ENCODE peak calls at places on chromosome 2, in seven cellular contexts. One of them, this sample, is unnamed.
A peak's percentile ranks its signal among the peaks of the same experiment; 100 is the strongest.

GRCh38 chr2:132757676-132758075 is 87.7 kb upstream of the LYPD1 start:
- DNase-seq in ovary: no peak
- DNase-seq in SJSA1: no peak
- DNase-seq in HCT116: no peak
- DNase-seq in CD8-positive, alpha-beta T cell: no peak
- DNase-seq in GM12878: no peak
- DNase-seq in Peyer's patch: no peak
- DNase-seq in this sample: no peak

GRCh38 chr2:11387831-11388230 is 43.4 kb upstream of the ROCK2 start:
- DNase-seq in HCT116: no peak
- DNase-seq in SJSA1: no peak
- DNase-seq in ovary: no peak
- DNase-seq in Peyer's patch: peak; percentile 30
- DNase-seq in CD8-positive, alpha-beta T cell: no peak
- DNase-seq in GM12878: no peak
- DNase-seq in this sample: no peak

GRCh38 chr2:119659601-119660342 is 19.2 kb upstream of the TMEM177 start:
- DNase-seq in HCT116: peak; percentile 22
- DNase-seq in CD8-positive, alpha-beta T cell: no peak
- DNase-seq in ovary: peak; percentile 26
- DNase-seq in GM12878: no peak
- DNase-seq in SJSA1: peak; percentile 16
- DNase-seq in Peyer's patch: peak; percentile 73
- DNase-seq in this sample: peak; percentile 76

GRCh38 chr2:136238552-136239346 is 120.8 kb upstream of the CXCR4 start:
- DNase-seq in SJSA1: peak; percentile 29
- DNase-seq in CD8-positive, alpha-beta T cell: peak; percentile 43
- DNase-seq in GM12878: peak; percentile 78
- DNase-seq in Peyer's patch: peak; percentile 76
- DNase-seq in HCT116: no peak
- DNase-seq in ovary: no peak
- DNase-seq in this sample: no peak

GRCh38 chr2:163343316-163343715 is 392.5 kb downstream of the FIGN start:
- DNase-seq in Peyer's patch: no peak
- DNase-seq in CD8-positive, alpha-beta T cell: no peak
- DNase-seq in ovary: no peak
- DNase-seq in SJSA1: no peak
- DNase-seq in HCT116: no peak
- DNase-seq in GM12878: no peak
- DNase-seq in this sample: no peak

GRCh38 chr2:73697606-73698005 is 39.5 kb downstream of the TPRKB start:
- DNase-seq in GM12878: no peak
- DNase-seq in HCT116: no peak
- DNase-seq in Peyer's patch: no peak
- DNase-seq in SJSA1: no peak
- DNase-seq in ovary: no peak
- DNase-seq in CD8-positive, alpha-beta T cell: no peak
- DNase-seq in this sample: no peak

GRCh38 chr2:147824625-147825024 is 20.2 kb upstream of the ACVR2A start:
- DNase-seq in GM12878: no peak
- DNase-seq in HCT116: no peak
- DNase-seq in ovary: no peak
- DNase-seq in CD8-positive, alpha-beta T cell: no peak
- DNase-seq in SJSA1: no peak
- DNase-seq in Peyer's patch: no peak
- DNase-seq in this sample: no peak

GRCh38 chr2:112021781-112022231 is 33.3 kb upstream of the TMEM87B start:
- DNase-seq in ovary: no peak
- DNase-seq in CD8-positive, alpha-beta T cell: no peak
- DNase-seq in SJSA1: no peak
- DNase-seq in Peyer's patch: no peak
- DNase-seq in GM12878: no peak
- DNase-seq in HCT116: no peak
- DNase-seq in this sample: no peak

GRCh38 chr2:217826505-217826904 is 176.3 kb downstream of the TNS1 start:
- DNase-seq in GM12878: no peak
- DNase-seq in ovary: no peak
- DNase-seq in Peyer's patch: no peak
- DNase-seq in CD8-positive, alpha-beta T cell: no peak
- DNase-seq in SJSA1: no peak
- DNase-seq in HCT116: no peak
- DNase-seq in this sample: no peak

GRCh38 chr2:211085056-211085680 is 528.8 kb downstream of the CPS1 start:
- DNase-seq in SJSA1: peak; percentile 1
- DNase-seq in CD8-positive, alpha-beta T cell: no peak
- DNase-seq in ovary: no peak
- DNase-seq in Peyer's patch: no peak
- DNase-seq in GM12878: no peak
- DNase-seq in HCT116: peak; percentile 44
- DNase-seq in this sample: peak; percentile 77

GRCh38 chr2:175633227-175633626 is 368.8 kb downstream of the LNPK start:
- DNase-seq in HCT116: no peak
- DNase-seq in SJSA1: no peak
- DNase-seq in GM12878: no peak
- DNase-seq in Peyer's patch: no peak
- DNase-seq in ovary: no peak
- DNase-seq in CD8-positive, alpha-beta T cell: no peak
- DNase-seq in this sample: no peak

GRCh38 chr2:69298862-69299261 is 88.2 kb downstream of the GFPT1 start:
- DNase-seq in SJSA1: peak; percentile 50
- DNase-seq in CD8-positive, alpha-beta T cell: no peak
- DNase-seq in HCT116: no peak
- DNase-seq in ovary: no peak
- DNase-seq in GM12878: no peak
- DNase-seq in Peyer's patch: no peak
- DNase-seq in this sample: no peak

GRCh38 chr2:127080226-127080940 is 26.6 kb downstream of the BIN1 start:
- DNase-seq in GM12878: no peak
- DNase-seq in SJSA1: no peak
- DNase-seq in ovary: no peak
- DNase-seq in Peyer's patch: peak; percentile 88
- DNase-seq in HCT116: no peak
- DNase-seq in CD8-positive, alpha-beta T cell: peak; percentile 34
- DNase-seq in this sample: no peak

GRCh38 chr2:127082974-127083373 is 24.0 kb downstream of the BIN1 start:
- DNase-seq in Peyer's patch: no peak
- DNase-seq in CD8-positive, alpha-beta T cell: no peak
- DNase-seq in SJSA1: no peak
- DNase-seq in HCT116: no peak
- DNase-seq in GM12878: no peak
- DNase-seq in ovary: no peak
- DNase-seq in this sample: no peak

GRCh38 chr2:127079358-127079920 is 27.5 kb downstream of the BIN1 start:
- DNase-seq in Peyer's patch: no peak
- DNase-seq in ovary: no peak
- DNase-seq in SJSA1: no peak
- DNase-seq in GM12878: no peak
- DNase-seq in CD8-positive, alpha-beta T cell: no peak
- DNase-seq in HCT116: no peak
- DNase-seq in this sample: no peak

GRCh38 chr2:127081826-127082633 is 24.9 kb downstream of the BIN1 start:
- DNase-seq in GM12878: no peak
- DNase-seq in CD8-positive, alpha-beta T cell: peak; percentile 76
- DNase-seq in ovary: no peak
- DNase-seq in SJSA1: no peak
- DNase-seq in Peyer's patch: peak; percentile 93
- DNase-seq in HCT116: no peak
- DNase-seq in this sample: peak; percentile 44

DNA sequence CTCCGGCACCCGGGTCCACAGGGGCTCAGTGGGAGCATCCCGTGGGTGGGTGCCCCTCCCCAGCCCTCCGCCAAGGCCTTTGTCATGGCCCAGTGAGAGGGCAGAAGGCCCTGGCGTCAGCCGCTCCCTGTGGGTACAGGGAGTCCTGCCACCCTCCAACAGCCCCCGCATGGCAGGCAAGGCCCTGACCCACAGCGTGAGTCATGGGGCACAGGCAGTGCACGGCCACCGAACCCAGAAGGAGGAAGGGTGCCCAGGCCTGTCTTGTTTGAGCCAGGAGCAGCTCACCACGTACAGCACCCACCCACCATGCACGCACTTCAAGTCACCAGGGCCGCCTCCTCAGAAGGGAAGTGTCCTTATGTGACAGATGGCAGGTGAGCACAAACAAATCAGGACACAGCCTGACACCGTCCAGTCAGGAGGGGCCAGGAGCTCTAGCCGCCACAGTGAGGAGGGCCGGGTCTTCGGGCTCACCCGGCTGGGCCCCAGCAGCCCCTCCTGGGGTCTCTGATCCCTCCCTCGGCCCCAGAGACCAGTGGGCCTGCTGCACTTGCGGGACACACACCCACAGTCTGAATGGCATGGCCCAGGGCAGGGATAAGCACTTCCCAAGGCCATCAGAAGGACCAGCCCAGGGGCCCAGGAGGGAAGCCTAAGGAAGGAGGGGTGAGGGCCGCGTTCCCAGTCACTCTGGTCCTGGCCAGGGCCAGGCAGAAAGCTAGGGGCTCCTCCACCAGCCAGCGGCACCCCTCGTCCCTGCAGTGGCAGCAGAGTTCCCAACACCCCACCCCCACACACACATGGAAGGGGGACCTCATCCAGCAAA is 25.8 kb downstream of the BIN1 start:
- DNase-seq in GM12878: no peak
- DNase-seq in CD8-positive, alpha-beta T cell: peak; percentile 40
- DNase-seq in SJSA1: no peak
- DNase-seq in Peyer's patch: peak; percentile 88
- DNase-seq in HCT116: no peak
- DNase-seq in ovary: no peak
- DNase-seq in this sample: no peak
- H3K4me1 ChIP-seq in GM12878: peaks cover 38% of the 10 kb centered on the region
- H3K4me1 ChIP-seq in CD8-positive, alpha-beta T cell: peaks cover 94% of the 10 kb centered on the region
- H3K4me1 ChIP-seq in SJSA1: peaks cover 85% of the 10 kb centered on the region
- H3K4me1 ChIP-seq in Peyer's patch: peaks cover 37% of the 10 kb centered on the region
- H3K4me1 ChIP-seq in HCT116: peaks cover 71% of the 10 kb centered on the region
- H3K4me1 ChIP-seq in ovary: peaks cover 32% of the 10 kb centered on the region
- H3K4me1 ChIP-seq in this sample: peaks cover 12% of the 10 kb centered on the region

GRCh38 chr2:170502400-170503135 is 212.6 kb upstream of the SP5 start:
- DNase-seq in HCT116: no peak
- DNase-seq in Peyer's patch: no peak
- DNase-seq in SJSA1: no peak
- DNase-seq in CD8-positive, alpha-beta T cell: no peak
- DNase-seq in ovary: no peak
- DNase-seq in GM12878: no peak
- DNase-seq in this sample: peak; percentile 72

GRCh38 chr2:170503563-170503962 is 211.6 kb upstream of the SP5 start:
- DNase-seq in ovary: no peak
- DNase-seq in HCT116: no peak
- DNase-seq in GM12878: no peak
- DNase-seq in Peyer's patch: no peak
- DNase-seq in CD8-positive, alpha-beta T cell: no peak
- DNase-seq in SJSA1: no peak
- DNase-seq in this sample: no peak

GRCh38 chr2:170504820-170505145 is 210.4 kb upstream of the SP5 start:
- DNase-seq in Peyer's patch: no peak
- DNase-seq in SJSA1: no peak
- DNase-seq in ovary: no peak
- DNase-seq in HCT116: no peak
- DNase-seq in CD8-positive, alpha-beta T cell: no peak
- DNase-seq in GM12878: no peak
- DNase-seq in this sample: no peak

GRCh38 chr2:170505631-170506270 is 209.4 kb upstream of the SP5 start:
- DNase-seq in CD8-positive, alpha-beta T cell: no peak
- DNase-seq in HCT116: no peak
- DNase-seq in Peyer's patch: peak; percentile 73
- DNase-seq in ovary: peak; percentile 81
- DNase-seq in GM12878: no peak
- DNase-seq in SJSA1: no peak
- DNase-seq in this sample: peak; percentile 27

GRCh38 chr2:170503971-170504819 is 210.9 kb upstream of the SP5 start:
- DNase-seq in GM12878: no peak
- DNase-seq in SJSA1: no peak
- DNase-seq in ovary: no peak
- DNase-seq in Peyer's patch: no peak
- DNase-seq in CD8-positive, alpha-beta T cell: no peak
- DNase-seq in HCT116: no peak
- DNase-seq in this sample: peak; percentile 40
- H3K4me1 ChIP-seq in GM12878: peaks cover 12% of the 10 kb centered on the region
- H3K4me1 ChIP-seq in SJSA1: no peaks in the 10 kb centered on the region
- H3K4me1 ChIP-seq in ovary: no peaks in the 10 kb centered on the region
- H3K4me1 ChIP-seq in Peyer's patch: peaks cover 4% of the 10 kb centered on the region
- H3K4me1 ChIP-seq in CD8-positive, alpha-beta T cell: peaks cover 32% of the 10 kb centered on the region
- H3K4me1 ChIP-seq in HCT116: no peaks in the 10 kb centered on the region
- H3K4me1 ChIP-seq in this sample: peaks cover 65% of the 10 kb centered on the region

DNA sequence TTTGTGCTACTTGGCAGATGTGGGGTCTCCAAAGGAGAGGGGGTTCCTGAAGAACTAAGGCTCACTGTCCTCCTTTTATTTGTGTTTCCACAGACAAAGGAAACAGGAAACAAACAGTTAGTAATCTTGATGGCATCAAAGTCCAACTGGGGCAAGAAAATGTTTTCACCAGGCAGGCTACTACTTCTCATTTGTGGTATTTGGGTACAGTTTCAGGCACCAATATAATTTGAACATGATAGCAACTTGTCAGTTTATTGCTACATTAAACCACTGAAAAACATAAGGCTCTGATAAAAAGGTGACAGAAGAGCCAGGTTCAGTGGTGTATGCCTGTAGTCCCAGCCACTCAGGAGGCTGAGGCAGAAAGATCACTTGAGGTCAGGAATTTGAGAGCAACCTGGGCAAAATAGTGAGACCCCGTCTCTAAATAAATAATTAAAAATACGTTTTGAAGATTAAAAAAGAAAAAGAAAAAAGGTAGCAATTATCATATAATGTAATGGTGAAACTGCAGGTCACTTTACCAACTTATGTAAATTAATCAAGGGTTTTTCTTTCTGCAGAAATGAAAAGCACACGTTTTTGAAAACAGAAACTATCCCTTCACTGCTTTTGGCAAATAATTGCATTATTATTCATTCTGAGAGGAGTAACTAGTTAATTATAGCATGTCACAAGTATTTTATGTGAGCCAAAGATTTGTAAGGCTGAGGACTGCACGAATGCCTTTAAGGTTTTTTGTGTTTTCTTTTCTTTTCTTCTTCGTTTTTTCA is 157.5 kb upstream of the CAVIN2 start:
- DNase-seq in ovary: no peak
- DNase-seq in CD8-positive, alpha-beta T cell: no peak
- DNase-seq in SJSA1: no peak
- DNase-seq in HCT116: no peak
- DNase-seq in Peyer's patch: no peak
- DNase-seq in GM12878: peak; percentile 40
- DNase-seq in this sample: no peak
- H3K4me1 ChIP-seq in ovary: no peaks in the 10 kb centered on the region
- H3K4me1 ChIP-seq in CD8-positive, alpha-beta T cell: no peaks in the 10 kb centered on the region
- H3K4me1 ChIP-seq in SJSA1: peaks cover 7% of the 10 kb centered on the region
- H3K4me1 ChIP-seq in HCT116: peaks cover 11% of the 10 kb centered on the region
- H3K4me1 ChIP-seq in Peyer's patch: no peaks in the 10 kb centered on the region
- H3K4me1 ChIP-seq in GM12878: peaks cover 17% of the 10 kb centered on the region
- H3K4me1 ChIP-seq in this sample: peaks cover 7% of the 10 kb centered on the region

DNA sequence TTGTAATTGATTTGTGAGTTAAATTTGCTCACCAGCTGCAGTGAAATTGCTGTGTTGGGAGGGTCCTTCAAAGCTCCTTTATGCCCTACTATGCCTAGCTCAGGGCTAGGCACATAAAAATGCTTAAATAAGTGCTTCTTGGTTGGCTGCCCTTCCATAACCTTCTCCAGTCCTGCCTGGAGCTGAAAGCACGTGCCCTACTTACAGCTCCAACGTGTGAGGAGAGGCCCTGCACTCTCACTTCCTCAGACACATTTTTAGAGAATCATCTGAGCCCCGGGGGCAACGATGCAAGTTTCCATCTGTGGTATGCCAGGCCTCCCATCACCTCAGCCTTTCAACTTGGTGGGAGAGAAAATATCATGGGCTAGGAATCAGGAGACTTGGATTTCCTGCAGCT is 202.7 kb downstream of the BCL11A start:
- DNase-seq in SJSA1: no peak
- DNase-seq in HCT116: no peak
- DNase-seq in ovary: no peak
- DNase-seq in CD8-positive, alpha-beta T cell: no peak
- DNase-seq in GM12878: no peak
- DNase-seq in Peyer's patch: peak; percentile 79
- DNase-seq in this sample: no peak
- H3K4me1 ChIP-seq in SJSA1: no peaks in the 10 kb centered on the region
- H3K4me1 ChIP-seq in HCT116: no peaks in the 10 kb centered on the region
- H3K4me1 ChIP-seq in ovary: no peaks in the 10 kb centered on the region
- H3K4me1 ChIP-seq in CD8-positive, alpha-beta T cell: no peaks in the 10 kb centered on the region
- H3K4me1 ChIP-seq in GM12878: peaks cover 56% of the 10 kb centered on the region
- H3K4me1 ChIP-seq in Peyer's patch: peaks cover 9% of the 10 kb centered on the region
- H3K4me1 ChIP-seq in this sample: no peaks in the 10 kb centered on the region